ENCODE peak calls at places on chromosomes 16 and 17, in nine cellular contexts. U, L, W, H, A, C, K, P and G are unnamed samples.

GRCh38 chr17:13725286-13725990 is 123.7 kb upstream of the HS3ST3A1 start:
- DNase-seq in U (no peak), L (no peak), W (no peak), H (no peak), A (no peak), C (peak; percentile 70), K (no peak), P (peak; percentile 47), G (no peak)

GRCh38 chr16:47136101-47136820 is 7.5 kb downstream of the NETO2 start:
- DNase-seq in U (no peak), L (no peak), W (no peak), H (no peak), A (no peak), C (peak; percentile 82), K (no peak), P (peak; percentile 25), G (no peak)

GRCh38 chr17:413016-413350 is 60.4 kb upstream of the RPH3AL start:
- DNase-seq in U (no peak), L (no peak), W (no peak), H (no peak), A (no peak), C (no peak), K (no peak), P (no peak), G (no peak)

GRCh38 chr17:2853111-2853721 is 57.0 kb downstream of the RAP1GAP2 start:
- DNase-seq in U (peak; percentile 73), L (peak; percentile 43), W (no peak), H (peak; percentile 64), A (peak; percentile 25), C (peak; percentile 54), K (no peak), P (peak; percentile 63), G (no peak)

GRCh38 chr16:5709889-5710288 is 612.3 kb upstream of the EEF2KMT start:
- DNase-seq in U (no peak), L (peak; percentile 76), W (peak; percentile 36), H (no peak), A (no peak), C (peak; percentile 13), K (no peak), P (no peak), G (peak; percentile 16)

GRCh38 chr17:56320443-56320842 is 167.2 kb downstream of the ANKFN1 start:
- DNase-seq in U (no peak), L (peak; percentile 17), W (no peak), H (no peak), A (no peak), C (no peak), K (no peak), P (no peak), G (no peak)

GRCh38 chr17:39700148-39700987 is 504 bp downstream of the ERBB2 start:
- DNase-seq in U (no peak), L (peak; percentile 71), W (no peak), H (no peak), A (no peak), C (peak; percentile 25), K (no peak), P (no peak), G (no peak)

GRCh38 chr17:45263477-45263860 is 1.6 kb upstream of the SPATA32 start:
- DNase-seq in U (no peak), L (peak; percentile 11), W (no peak), H (no peak), A (no peak), C (no peak), K (no peak), P (no peak), G (no peak)

GRCh38 chr17:81991684-81992513 is 14.5 kb downstream of the ASPSCR1 start:
- DNase-seq in U (peak; percentile 80), L (peak; percentile 25), W (no peak), H (peak; percentile 76), A (peak; percentile 29), C (peak; percentile 56), K (no peak), P (peak; percentile 50), G (no peak)

GRCh38 chr17:50533185-50533584 is 650 bp downstream of the EPN3 start:
- DNase-seq in U (no peak), L (no peak), W (no peak), H (no peak), A (no peak), C (no peak), K (no peak), P (no peak), G (no peak)

GRCh38 chr17:3682033-3682432 is 13.4 kb downstream of the EMC6 start:
- DNase-seq in U (no peak), L (no peak), W (no peak), H (no peak), A (no peak), C (no peak), K (no peak), P (no peak), G (no peak)

GRCh38 chr17:15273141-15273793 is 8.1 kb upstream of the PMP22 start:
- DNase-seq in U (no peak), L (no peak), W (no peak), H (no peak), A (no peak), C (peak; percentile 94), K (no peak), P (peak; percentile 89), G (no peak)

GRCh38 chr17:3762922-3763776 is 37.8 kb downstream of the ITGAE start:
- DNase-seq in U (no peak), L (no peak), W (no peak), H (no peak), A (no peak), C (no peak), K (no peak), P (no peak), G (no peak)

GRCh38 chr17:45983614-45984310 is 15.3 kb upstream of the STH start:
- DNase-seq in U (no peak), L (no peak), W (no peak), H (no peak), A (no peak), C (no peak), K (no peak), P (no peak), G (no peak)

GRCh38 chr17:78527345-78527744 is 49.9 kb downstream of the DNAH17 start:
- DNase-seq in U (no peak), L (no peak), W (no peak), H (no peak), A (no peak), C (no peak), K (no peak), P (no peak), G (no peak)

GRCh38 chr16:23110257-23110899 is 38.9 kb downstream of the USP31 start:
- DNase-seq in U (no peak), L (no peak), W (no peak), H (no peak), A (no peak), C (no peak), K (no peak), P (no peak), G (no peak)

GRCh38 chr16:59973966-59974365 is 1239.8 kb upstream of the GOT2 start:
- DNase-seq in U (no peak), L (no peak), W (no peak), H (no peak), A (no peak), C (peak; percentile 58), K (no peak), P (no peak), G (no peak)

GRCh38 chr17:76718516-76718915 is 7.8 kb upstream of the MXRA7 start:
- DNase-seq in U (no peak), L (no peak), W (no peak), H (no peak), A (no peak), C (no peak), K (no peak), P (no peak), G (no peak)
- H3K4me1 ChIP-seq in U (peaks cover 24% of the 10 kb centered on the region), L (peaks cover 17% of the 10 kb centered on the region), W (peaks cover 25% of the 10 kb centered on the region), H (peaks cover 52% of the 10 kb centered on the region), A (peaks cover 47% of the 10 kb centered on the region), C (peaks cover 16% of the 10 kb centered on the region), K (peaks cover 2% of the 10 kb centered on the region), P (no peaks in the 10 kb centered on the region), G (no peaks in the 10 kb centered on the region)

DNA sequence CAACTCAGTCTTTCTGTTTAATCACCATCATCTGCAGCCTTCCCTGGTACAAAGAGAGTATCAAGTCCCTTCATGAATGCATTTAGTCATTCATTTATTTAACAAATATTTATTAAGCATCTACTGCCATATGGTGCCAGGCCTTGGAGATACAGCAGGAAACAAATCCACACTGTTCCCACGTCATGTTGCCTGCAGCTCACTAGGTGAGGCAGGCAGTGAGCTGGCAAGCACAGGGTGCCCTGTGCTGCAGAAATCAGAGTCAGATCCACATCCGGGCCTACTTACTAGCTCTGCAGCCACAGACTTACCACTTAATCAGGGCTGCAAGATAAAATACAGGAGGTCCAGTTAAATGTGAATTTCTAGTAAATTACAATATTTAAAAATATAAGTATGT is 38.5 kb upstream of the CES5A start:
- DNase-seq in U (no peak), L (no peak), W (no peak), H (no peak), A (no peak), C (no peak), K (no peak), P (no peak), G (no peak)
- H3K27ac ChIP-seq in U (peak overlapping the region; percentile 84), L (no peak overlapping the region), W (no peak overlapping the region), H (no peak overlapping the region), A (no peak overlapping the region), C (no peak overlapping the region), K (no peak overlapping the region), P (no peak overlapping the region), G (no peak overlapping the region)

DNA sequence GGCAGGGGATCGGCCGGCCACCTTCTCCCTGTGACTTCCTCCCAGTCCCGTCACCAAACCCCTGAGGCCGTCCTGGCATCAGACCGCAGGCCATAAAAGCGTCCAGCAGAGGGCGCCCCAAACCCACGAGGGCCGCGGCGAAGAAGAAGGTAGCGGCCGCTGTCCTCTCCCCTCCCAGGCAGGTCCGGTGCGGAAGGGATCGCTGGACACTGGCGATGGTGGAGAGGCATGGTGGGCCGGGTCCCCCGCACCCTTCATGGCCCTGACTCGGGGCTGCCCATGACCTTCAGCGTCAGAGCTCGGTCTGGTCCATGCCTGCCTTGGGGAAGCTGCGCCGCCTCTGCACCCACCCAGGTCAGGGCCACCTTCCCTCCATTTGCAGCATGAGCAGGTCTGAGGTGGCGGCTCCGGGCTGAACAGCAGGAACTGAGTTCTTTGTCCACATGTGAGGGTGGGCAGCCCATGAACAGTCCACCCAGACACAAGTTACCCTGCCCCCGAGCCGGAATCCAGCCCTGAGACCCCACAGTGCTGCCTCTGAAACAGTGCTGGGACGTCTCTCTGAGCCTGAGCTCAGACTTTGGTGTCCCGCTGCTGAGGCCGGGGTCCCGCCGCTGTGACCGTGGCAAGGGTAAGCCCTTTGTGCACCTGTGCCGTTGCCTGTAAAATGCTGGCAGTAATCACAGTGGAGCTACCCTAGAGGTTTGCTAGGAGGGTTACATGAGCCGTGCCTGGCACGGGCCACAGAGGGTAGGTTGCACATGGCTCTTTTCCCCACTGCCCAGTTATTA is 40.8 kb upstream of the CMIP start:
- DNase-seq in U (peak; percentile 87), L (peak; percentile 90), W (peak; percentile 57), H (peak; percentile 88), A (peak; percentile 46), C (peak; percentile 59), K (peak; percentile 33), P (peak; percentile 92), G (peak; percentile 61)
- H3K4me3 ChIP-seq in U (peak overlapping the region; percentile 38), L (no peak overlapping the region), W (no peak overlapping the region), H (no peak overlapping the region), A (peak overlapping the region; percentile 54), C (peak overlapping the region; percentile 14), K (peak overlapping the region; percentile 45), P (no peak overlapping the region), G (peak overlapping the region; percentile 21)

DNA sequence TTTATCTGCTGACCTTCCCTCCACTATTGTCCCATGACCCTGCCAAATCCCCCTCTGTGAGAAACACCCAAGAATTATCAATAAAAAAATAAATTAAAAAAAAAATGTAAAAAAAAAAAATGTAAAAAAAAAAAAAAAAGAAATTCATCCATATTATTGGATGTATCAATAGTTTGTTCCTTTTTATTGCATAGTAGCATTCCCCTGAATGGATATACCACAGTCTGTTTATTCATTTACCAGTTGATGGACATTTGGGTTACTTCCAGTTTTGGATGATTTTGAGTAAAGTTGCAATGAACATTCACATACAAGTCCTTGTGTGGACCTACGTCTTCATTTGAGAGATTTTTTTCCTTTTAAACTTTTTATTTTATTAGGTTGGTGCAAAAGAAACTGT is 94.0 kb downstream of the PITPNC1 start:
- DNase-seq in U (no peak), L (no peak), W (no peak), H (no peak), A (no peak), C (no peak), K (no peak), P (no peak), G (no peak)
- H3K4me1 ChIP-seq in U (peaks cover 18% of the 10 kb centered on the region), L (peaks cover 5% of the 10 kb centered on the region), W (no peaks in the 10 kb centered on the region), H (peaks cover 32% of the 10 kb centered on the region), A (peaks cover 12% of the 10 kb centered on the region), C (no peaks in the 10 kb centered on the region), K (peaks cover 15% of the 10 kb centered on the region), P (no peaks in the 10 kb centered on the region), G (peaks cover 4% of the 10 kb centered on the region)